ENCODE peak calls at places on chromosomes 4 and X, in nine cellular contexts. N is stimulated activated CD4-positive, alpha-beta T cell treated with anti-CD3 and anti-CD28 coated beads, Interleukin-15, amount 100 ng/mL, for 24 hours; G is brain microvascular endothelial cell; Z is natural killer cell; S is retina; H is ELF-1; I is activated T-helper 1 cell treated with anti-CD3 and anti-CD28 coated beads, Interleukin-2, amount 50 U/mL, for 16 hours; A is colonic mucosa; F is stimulated activated naive CD8-positive, alpha-beta T cell treated with anti-CD3 and anti-CD28 coated beads, Interleukin-15, Interleukin-2, amounts not matched to agents 100 U/mL and 50 U/mL, for 24 hours. T is an unnamed sample.
A peak's percentile ranks its signal among the peaks of the same experiment; 100 is the strongest.

GRCh38 chrX:28880136-28880535 is 292.9 kb downstream of the IL1RAPL1 start:
- DNase-seq in N (no peak), G (peak; percentile 31), Z (no peak), S (no peak), H (no peak), I (no peak), A (no peak), F (no peak), T (no peak)

GRCh38 chr4:159006202-159006601 is 96.7 kb upstream of the RAPGEF2 start:
- DNase-seq in N (no peak), G (peak; percentile 36), Z (no peak), S (no peak), H (no peak), I (no peak), A (peak; percentile 52), F (no peak), T (peak; percentile 88)

GRCh38 chr4:6360385-6360784 is 90.7 kb downstream of the WFS1 start:
- DNase-seq in N (no peak), G (no peak), Z (no peak), S (peak; percentile 85), H (no peak), I (no peak), A (no peak), F (no peak), T (no peak)

GRCh38 chr4:69156913-69157312 is 57.6 kb downstream of the UGT2B11 start:
- DNase-seq in N (no peak), G (no peak), Z (no peak), S (no peak), H (peak; percentile 6), I (no peak), A (no peak), F (no peak), T (peak; percentile 9)

GRCh38 chr4:5720157-5720850 is 9.3 kb downstream of the EVC start:
- DNase-seq in N (no peak), G (no peak), Z (no peak), S (no peak), H (no peak), I (no peak), A (no peak), F (no peak), T (no peak)

GRCh38 chr4:1010522-1011021 is 854 bp upstream of the FGFRL1 start:
- DNase-seq in N (peak; percentile 82), G (peak; percentile 55), Z (peak; percentile 67), S (no peak), H (no peak), I (peak; percentile 45), A (peak; percentile 68), F (peak; percentile 78), T (no peak)

GRCh38 chr4:123023647-123024046 is 101.2 kb upstream of the NUDT6 start:
- DNase-seq in N (no peak), G (no peak), Z (no peak), S (no peak), H (no peak), I (no peak), A (no peak), F (no peak), T (no peak)

GRCh38 chrX:48475295-48475694 is 704 bp upstream of the FTSJ1 start:
- DNase-seq in N (peak; percentile 28), G (no peak), Z (no peak), S (no peak), H (no peak), I (no peak), A (peak; percentile 42), F (peak; percentile 31), T (peak; percentile 40)

GRCh38 chrX:69014200-69014599 is 151.1 kb downstream of the PJA1 start:
- DNase-seq in N (no peak), G (peak; percentile 27), Z (no peak), S (no peak), H (no peak), I (no peak), A (no peak), F (no peak), T (no peak)

GRCh38 chr4:40003986-40004385 is 26.3 kb upstream of the PDS5A start:
- DNase-seq in N (no peak), G (peak; percentile 34), Z (no peak), S (no peak), H (no peak), I (no peak), A (no peak), F (no peak), T (no peak)

T was measured in HepG2.